ENCODE peak calls at places on chromosome 4, in nine cellular contexts. C is choroid plexus epithelial cell; J is GM10248; S is CD8-positive, alpha-beta T cell; R is neural crest cell; U is heart left ventricle; H is fibroblast of pulmonary artery; Y is tibial nerve; X is CD4-positive, alpha-beta T cell. F is an unnamed sample.

GRCh38 chr4:11698846-11699590 is 270.3 kb upstream of the HS3ST1 start:
- DNase-seq in C (peak; percentile 25), J (no peak), S (no peak), R (no peak), U (no peak), H (peak; percentile 60), Y (no peak), X (no peak), F (no peak)

GRCh38 chr4:153651961-153652784 is 31.9 kb upstream of the TLR2 start:
- DNase-seq in C (peak; percentile 45), J (no peak), S (no peak), R (no peak), U (no peak), H (no peak), Y (no peak), X (no peak), F (no peak)

GRCh38 chr4:17186916-17187315 is 288.5 kb upstream of the LDB2 start:
- DNase-seq in C (no peak), J (no peak), S (no peak), R (no peak), U (no peak), H (no peak), Y (no peak), X (no peak), F (peak; percentile 15)

GRCh38 chr4:148090503-148091476 is 351.4 kb downstream of the NR3C2 start:
- DNase-seq in C (no peak), J (no peak), S (no peak), R (no peak), U (no peak), H (no peak), Y (no peak), X (no peak), F (no peak)

GRCh38 chr4:15451866-15452765 is 17.6 kb upstream of the CC2D2A start:
- DNase-seq in C (peak; percentile 97), J (no peak), S (no peak), R (no peak), U (no peak), H (peak; percentile 93), Y (no peak), X (no peak), F (no peak)

GRCh38 chr4:47701286-47701685 is 136.6 kb downstream of the CORIN start:
- DNase-seq in C (no peak), J (no peak), S (no peak), R (no peak), U (no peak), H (no peak), Y (no peak), X (no peak), F (no peak)

GRCh38 chr4:37717575-37717974 is 31.4 kb upstream of the RELL1 start:
- DNase-seq in C (peak; percentile 55), J (no peak), S (no peak), R (no peak), U (no peak), H (peak; percentile 73), Y (no peak), X (no peak), F (no peak)

GRCh38 chr4:1763550-1764080 is 29.5 kb upstream of the FGFR3 start:
- DNase-seq in C (peak; percentile 60), J (no peak), S (no peak), R (no peak), U (no peak), H (peak; percentile 39), Y (no peak), X (no peak), F (no peak)

GRCh38 chr4:13893221-13893620 is 265.7 kb upstream of the BOD1L1 start:
- DNase-seq in C (peak; percentile 35), J (no peak), S (no peak), R (no peak), U (no peak), H (no peak), Y (no peak), X (no peak), F (no peak)

GRCh38 chr4:125702406-125702805 is 387.7 kb downstream of the FAT4 start:
- DNase-seq in C (peak; percentile 70), J (no peak), S (no peak), R (no peak), U (no peak), H (no peak), Y (no peak), X (no peak), F (no peak)

GRCh38 chr4:102299708-102300107 is 45.6 kb downstream of the SLC39A8 start:
- DNase-seq in C (peak; percentile 78), J (peak; percentile 30), S (peak; percentile 22), R (peak; percentile 1), U (no peak), H (peak; percentile 75), Y (no peak), X (no peak), F (no peak)

GRCh38 chr4:30920043-30920442 is 199.9 kb downstream of the PCDH7 start:
- DNase-seq in C (no peak), J (no peak), S (no peak), R (no peak), U (no peak), H (no peak), Y (no peak), X (no peak), F (peak; percentile 11)

GRCh38 chr4:59904331-59904730 is 1295.8 kb upstream of the ADGRL3 start:
- DNase-seq in C (no peak), J (no peak), S (no peak), R (no peak), U (no peak), H (no peak), Y (no peak), X (no peak), F (no peak)

GRCh38 chr4:64340243-64341110 is 68.8 kb downstream of the TECRL start:
- DNase-seq in C (no peak), J (no peak), S (no peak), R (no peak), U (peak; percentile 66), H (no peak), Y (no peak), X (no peak), F (no peak)

DNA sequence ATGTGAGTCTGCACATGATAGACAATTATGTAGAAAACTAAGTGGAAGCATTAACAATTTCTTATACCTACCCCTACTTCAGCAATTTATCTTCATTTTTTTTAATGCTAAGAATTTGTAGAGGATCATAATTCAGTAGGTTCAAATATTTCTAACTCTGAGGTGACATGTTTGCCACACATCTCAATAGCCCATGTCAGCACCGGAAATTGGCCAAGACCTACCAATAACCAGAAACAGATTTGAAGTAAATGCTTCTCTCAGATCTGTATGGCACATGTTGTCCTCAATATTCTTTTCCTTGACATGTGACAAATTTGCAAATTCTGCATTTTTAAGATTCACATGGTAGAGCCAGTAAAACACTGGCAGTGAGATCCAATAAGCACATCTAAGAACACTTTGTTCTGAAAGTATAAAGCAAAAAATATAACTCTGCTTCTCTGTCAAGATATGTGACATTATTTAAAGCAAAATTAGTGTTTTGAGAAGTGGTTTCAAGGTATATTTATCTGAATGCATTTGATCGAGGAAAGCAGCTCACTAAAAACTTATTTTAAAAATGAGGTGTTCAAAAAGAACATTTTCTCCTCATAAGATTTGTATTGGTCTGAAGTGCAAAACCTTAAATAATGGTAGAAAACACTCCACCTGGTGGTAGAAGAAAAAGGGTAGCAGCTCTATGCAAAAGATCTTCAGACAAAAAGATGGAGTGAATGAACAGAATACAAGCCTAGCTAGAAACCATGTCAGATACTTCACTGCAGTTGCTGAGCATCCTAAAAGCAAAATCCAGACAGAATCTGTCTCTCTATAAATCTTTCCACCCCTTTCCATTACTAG is 513.9 kb upstream of the FAM241A start:
- DNase-seq in C (peak; percentile 51), J (no peak), S (no peak), R (no peak), U (no peak), H (peak; percentile 37), Y (no peak), X (no peak), F (no peak)
- TF ChIP-seq CTCF in C (peak; percentile 67), J (peak; percentile 48), S (no peak), R (peak; percentile 70), U (peak; percentile 22), H (peak; percentile 62), Y (no peak), X (no peak), F (peak; percentile 78)

DNA sequence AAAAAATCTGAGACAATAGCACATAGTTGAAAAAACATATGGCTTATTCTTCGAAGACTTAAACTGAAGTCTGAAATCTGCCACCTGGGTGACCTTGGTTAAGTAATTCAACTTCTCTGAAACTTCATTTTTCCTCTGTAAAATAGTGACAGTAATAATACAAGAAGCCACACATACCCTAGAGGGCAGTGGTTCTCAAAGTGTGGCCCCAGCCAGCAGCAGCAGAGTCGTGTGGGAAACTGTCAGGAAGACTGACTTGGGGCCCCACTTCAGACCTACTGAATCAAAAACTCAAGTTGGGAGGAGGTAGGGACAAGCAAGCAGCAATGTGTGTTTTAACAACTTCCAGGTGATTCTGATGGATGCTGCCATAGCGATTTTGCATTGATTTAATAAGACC is 249.9 kb downstream of the HNRNPD start:
- DNase-seq in C (no peak), J (no peak), S (peak; percentile 32), R (no peak), U (no peak), H (no peak), Y (no peak), X (no peak), F (no peak)
- TF ChIP-seq CTCF in C (no peak), J (no peak), S (no peak), R (no peak), U (no peak), H (no peak), Y (no peak), X (peak; percentile 65), F (no peak)

GRCh38 chr4:124202106-124202505 is 510.4 kb downstream of the ANKRD50 start:
- DNase-seq in C (peak; percentile 77), J (no peak), S (no peak), R (no peak), U (no peak), H (peak; percentile 69), Y (no peak), X (no peak), F (no peak)
- TF ChIP-seq CTCF in C (peak; percentile 66), J (no peak), S (no peak), R (no peak), U (peak; percentile 26), H (peak; percentile 51), Y (no peak), X (no peak), F (no peak)

GRCh38 chr4:40269133-40269532 is 66.0 kb upstream of the CHRNA9 start:
- DNase-seq in C (no peak), J (no peak), S (no peak), R (no peak), U (no peak), H (no peak), Y (no peak), X (no peak), F (no peak)

GRCh38 chr4:40275065-40275464 is 60.1 kb upstream of the CHRNA9 start:
- DNase-seq in C (no peak), J (no peak), S (no peak), R (no peak), U (no peak), H (no peak), Y (no peak), X (no peak), F (no peak)

GRCh38 chr4:40265910-40266274 is 69.1 kb downstream of the RHOH start:
- DNase-seq in C (no peak), J (no peak), S (no peak), R (no peak), U (no peak), H (no peak), Y (no peak), X (no peak), F (no peak)

GRCh38 chr4:40264995-40265909 is 68.4 kb downstream of the RHOH start:
- DNase-seq in C (peak; percentile 59), J (no peak), S (peak; percentile 77), R (peak; percentile 5), U (no peak), H (peak; percentile 53), Y (no peak), X (no peak), F (peak; percentile 41)

GRCh38 chr4:40270609-40271008 is 64.5 kb upstream of the CHRNA9 start:
- DNase-seq in C (no peak), J (no peak), S (no peak), R (no peak), U (no peak), H (no peak), Y (no peak), X (no peak), F (no peak)
- TF ChIP-seq CTCF in C (no peak), J (no peak), S (no peak), R (no peak), U (no peak), H (no peak), Y (no peak), X (no peak), F (no peak)